ENCODE peak calls at places on chromosomes 3 and 15, in five cellular contexts. One of them, this sample, is unnamed.

GRCh38 chr3:15754047-15754446 is 43.7 kb downstream of the ANKRD28 start:
- DNase-seq in heart right ventricle: no peak
- DNase-seq in cardiac muscle cell: peak; percentile 47
- DNase-seq in fibroblast of the aortic adventitia: peak; percentile 54
- DNase-seq in sigmoid colon: no peak
- DNase-seq in this sample: peak; percentile 81

GRCh38 chr3:20916966-20917606 is 731.1 kb upstream of the SGO1 start:
- DNase-seq in heart right ventricle: no peak
- DNase-seq in sigmoid colon: no peak
- DNase-seq in cardiac muscle cell: no peak
- DNase-seq in fibroblast of the aortic adventitia: no peak
- DNase-seq in this sample: no peak

GRCh38 chr3:191051037-191051436 is 148.0 kb upstream of the OSTN start:
- DNase-seq in heart right ventricle: no peak
- DNase-seq in fibroblast of the aortic adventitia: peak; percentile 57
- DNase-seq in sigmoid colon: no peak
- DNase-seq in cardiac muscle cell: peak; percentile 45
- DNase-seq in this sample: peak; percentile 50

GRCh38 chr3:122985539-122985938 is 42.0 kb downstream of the SEMA5B start:
- DNase-seq in sigmoid colon: no peak
- DNase-seq in fibroblast of the aortic adventitia: no peak
- DNase-seq in heart right ventricle: no peak
- DNase-seq in cardiac muscle cell: no peak
- DNase-seq in this sample: no peak

GRCh38 chr3:149010504-149010951 is 19.2 kb downstream of the GYG1 start:
- DNase-seq in fibroblast of the aortic adventitia: peak; percentile 30
- DNase-seq in sigmoid colon: no peak
- DNase-seq in heart right ventricle: no peak
- DNase-seq in cardiac muscle cell: peak; percentile 84
- DNase-seq in this sample: no peak

GRCh38 chr15:66586155-66586976 is 20.6 kb upstream of the LCTL start:
- DNase-seq in sigmoid colon: no peak
- DNase-seq in heart right ventricle: no peak
- DNase-seq in cardiac muscle cell: no peak
- DNase-seq in fibroblast of the aortic adventitia: no peak
- DNase-seq in this sample: no peak

GRCh38 chr3:66603161-66603611 is 102.4 kb upstream of the LRIG1 start:
- DNase-seq in fibroblast of the aortic adventitia: peak; percentile 50
- DNase-seq in heart right ventricle: no peak
- DNase-seq in sigmoid colon: no peak
- DNase-seq in cardiac muscle cell: no peak
- DNase-seq in this sample: peak; percentile 60

GRCh38 chr3:184234224-184234623 is 4.8 kb downstream of the VWA5B2 start:
- DNase-seq in heart right ventricle: no peak
- DNase-seq in cardiac muscle cell: peak; percentile 87
- DNase-seq in fibroblast of the aortic adventitia: peak; percentile 80
- DNase-seq in sigmoid colon: no peak
- DNase-seq in this sample: peak; percentile 84

GRCh38 chr15:99434506-99435137 is 131.2 kb upstream of the MEF2A start:
- DNase-seq in cardiac muscle cell: no peak
- DNase-seq in fibroblast of the aortic adventitia: no peak
- DNase-seq in heart right ventricle: peak; percentile 2
- DNase-seq in sigmoid colon: peak; percentile 59
- DNase-seq in this sample: no peak

GRCh38 chr3:44960387-44961026 is 15.5 kb downstream of the ZDHHC3 start:
- DNase-seq in sigmoid colon: no peak
- DNase-seq in fibroblast of the aortic adventitia: peak; percentile 29
- DNase-seq in cardiac muscle cell: no peak
- DNase-seq in heart right ventricle: no peak
- DNase-seq in this sample: no peak

GRCh38 chr3:17039579-17039978 is 154.8 kb downstream of the PLCL2 start:
- DNase-seq in sigmoid colon: no peak
- DNase-seq in fibroblast of the aortic adventitia: peak; percentile 96
- DNase-seq in heart right ventricle: no peak
- DNase-seq in cardiac muscle cell: peak; percentile 90
- DNase-seq in this sample: peak; percentile 97

GRCh38 chr15:74608776-74609175 is 6.9 kb upstream of the CLK3 start:
- DNase-seq in cardiac muscle cell: no peak
- DNase-seq in fibroblast of the aortic adventitia: no peak
- DNase-seq in sigmoid colon: no peak
- DNase-seq in heart right ventricle: no peak
- DNase-seq in this sample: no peak

GRCh38 chr3:57983734-57984518 is 24.3 kb upstream of the FLNB start:
- DNase-seq in cardiac muscle cell: peak; percentile 90
- DNase-seq in fibroblast of the aortic adventitia: peak; percentile 94
- DNase-seq in sigmoid colon: peak; percentile 82
- DNase-seq in heart right ventricle: peak; percentile 76
- DNase-seq in this sample: peak; percentile 80

GRCh38 chr15:78210349-78210717 is 24.0 kb downstream of the ACSBG1 start:
- DNase-seq in sigmoid colon: no peak
- DNase-seq in fibroblast of the aortic adventitia: no peak
- DNase-seq in heart right ventricle: no peak
- DNase-seq in cardiac muscle cell: no peak
- DNase-seq in this sample: no peak

GRCh38 chr15:82535566-82536408 is 4.5 kb downstream of the RPS17 start:
- DNase-seq in fibroblast of the aortic adventitia: no peak
- DNase-seq in cardiac muscle cell: no peak
- DNase-seq in sigmoid colon: no peak
- DNase-seq in heart right ventricle: no peak
- DNase-seq in this sample: no peak

GRCh38 chr3:38687306-38687705 is 37.8 kb upstream of the SCN5A start:
- DNase-seq in cardiac muscle cell: no peak
- DNase-seq in sigmoid colon: no peak
- DNase-seq in fibroblast of the aortic adventitia: no peak
- DNase-seq in heart right ventricle: no peak
- DNase-seq in this sample: no peak

GRCh38 chr3:114464548-114464947 is 170.7 kb downstream of the TIGIT start:
- DNase-seq in heart right ventricle: no peak
- DNase-seq in fibroblast of the aortic adventitia: no peak
- DNase-seq in sigmoid colon: no peak
- DNase-seq in cardiac muscle cell: no peak
- DNase-seq in this sample: no peak

GRCh38 chr3:197520311-197521276 is 35.2 kb downstream of the BDH1 start:
- DNase-seq in fibroblast of the aortic adventitia: no peak
- DNase-seq in cardiac muscle cell: peak; percentile 54
- DNase-seq in heart right ventricle: no peak
- DNase-seq in sigmoid colon: no peak
- DNase-seq in this sample: peak; percentile 52

GRCh38 chr15:36577082-36577481 is 2.3 kb upstream of the CDIN1 start:
- DNase-seq in fibroblast of the aortic adventitia: no peak
- DNase-seq in heart right ventricle: no peak
- DNase-seq in sigmoid colon: no peak
- DNase-seq in cardiac muscle cell: no peak
- DNase-seq in this sample: no peak

GRCh38 chr3:117874904-117875874 is 1159.5 kb downstream of the IGSF11 start:
- DNase-seq in heart right ventricle: no peak
- DNase-seq in fibroblast of the aortic adventitia: peak; percentile 28
- DNase-seq in sigmoid colon: no peak
- DNase-seq in cardiac muscle cell: no peak
- DNase-seq in this sample: no peak

GRCh38 chr3:30453364-30454039 is 152.9 kb upstream of the TGFBR2 start:
- DNase-seq in sigmoid colon: no peak
- DNase-seq in heart right ventricle: peak; percentile 68
- DNase-seq in cardiac muscle cell: peak; percentile 41
- DNase-seq in fibroblast of the aortic adventitia: no peak
- DNase-seq in this sample: no peak

GRCh38 chr15:74724570-74725240 is 623 bp downstream of the CYP1A1 start:
- DNase-seq in fibroblast of the aortic adventitia: no peak
- DNase-seq in cardiac muscle cell: no peak
- DNase-seq in sigmoid colon: no peak
- DNase-seq in heart right ventricle: no peak
- DNase-seq in this sample: no peak

GRCh38 chr15:66108483-66109270 is 144.9 kb downstream of the MEGF11 start:
- DNase-seq in cardiac muscle cell: peak; percentile 21
- DNase-seq in heart right ventricle: no peak
- DNase-seq in sigmoid colon: peak; percentile 35
- DNase-seq in fibroblast of the aortic adventitia: no peak
- DNase-seq in this sample: no peak

GRCh38 chr3:195204360-195205166 is 66.4 kb downstream of the XXYLT1 start:
- DNase-seq in fibroblast of the aortic adventitia: peak; percentile 21
- DNase-seq in sigmoid colon: peak; percentile 64
- DNase-seq in cardiac muscle cell: peak; percentile 81
- DNase-seq in heart right ventricle: no peak
- DNase-seq in this sample: peak; percentile 84

GRCh38 chr3:48408823-48409281 is 21.0 kb downstream of the PLXNB1 start:
- DNase-seq in sigmoid colon: peak; percentile 53
- DNase-seq in heart right ventricle: no peak
- DNase-seq in fibroblast of the aortic adventitia: no peak
- DNase-seq in cardiac muscle cell: no peak
- DNase-seq in this sample: no peak

GRCh38 chr3:47791193-47791855 is 9.6 kb upstream of the SMARCC1 start:
- DNase-seq in sigmoid colon: no peak
- DNase-seq in fibroblast of the aortic adventitia: no peak
- DNase-seq in cardiac muscle cell: no peak
- DNase-seq in heart right ventricle: no peak
- DNase-seq in this sample: no peak

GRCh38 chr15:42890161-42890913 is 30.2 kb downstream of the TTBK2 start:
- DNase-seq in heart right ventricle: no peak
- DNase-seq in cardiac muscle cell: peak; percentile 86
- DNase-seq in sigmoid colon: no peak
- DNase-seq in fibroblast of the aortic adventitia: peak; percentile 94
- DNase-seq in this sample: peak; percentile 88

GRCh38 chr3:119600732-119601131 is 3.0 kb downstream of the PLA1A start:
- DNase-seq in sigmoid colon: no peak
- DNase-seq in heart right ventricle: peak; percentile 40
- DNase-seq in cardiac muscle cell: no peak
- DNase-seq in fibroblast of the aortic adventitia: no peak
- DNase-seq in this sample: no peak

GRCh38 chr3:127064391-127065137 is 81.6 kb downstream of the PLXNA1 start:
- DNase-seq in cardiac muscle cell: peak; percentile 27
- DNase-seq in fibroblast of the aortic adventitia: peak; percentile 35
- DNase-seq in sigmoid colon: peak; percentile 47
- DNase-seq in heart right ventricle: no peak
- DNase-seq in this sample: peak; percentile 18

GRCh38 chr15:63600646-63601025 is 3.4 kb downstream of the FBXL22 start:
- DNase-seq in fibroblast of the aortic adventitia: peak; percentile 89
- DNase-seq in heart right ventricle: peak; percentile 85
- DNase-seq in sigmoid colon: peak; percentile 93
- DNase-seq in cardiac muscle cell: peak; percentile 97
- DNase-seq in this sample: peak; percentile 96

GRCh38 chr15:63601026-63601726 is 4.0 kb downstream of the FBXL22 start:
- DNase-seq in fibroblast of the aortic adventitia: peak; percentile 35
- DNase-seq in sigmoid colon: peak; percentile 71
- DNase-seq in heart right ventricle: no peak
- DNase-seq in cardiac muscle cell: peak; percentile 38
- DNase-seq in this sample: peak; percentile 17

GRCh38 chr15:63598467-63599400 is 1.5 kb downstream of the FBXL22 start:
- DNase-seq in heart right ventricle: no peak
- DNase-seq in sigmoid colon: peak; percentile 89
- DNase-seq in cardiac muscle cell: peak; percentile 9
- DNase-seq in fibroblast of the aortic adventitia: no peak
- DNase-seq in this sample: no peak

GRCh38 chr15:63599401-63600000 is 2.3 kb downstream of the FBXL22 start:
- DNase-seq in fibroblast of the aortic adventitia: peak; percentile 16
- DNase-seq in heart right ventricle: peak; percentile 61
- DNase-seq in cardiac muscle cell: peak; percentile 59
- DNase-seq in sigmoid colon: peak; percentile 92
- DNase-seq in this sample: peak; percentile 48

DNA sequence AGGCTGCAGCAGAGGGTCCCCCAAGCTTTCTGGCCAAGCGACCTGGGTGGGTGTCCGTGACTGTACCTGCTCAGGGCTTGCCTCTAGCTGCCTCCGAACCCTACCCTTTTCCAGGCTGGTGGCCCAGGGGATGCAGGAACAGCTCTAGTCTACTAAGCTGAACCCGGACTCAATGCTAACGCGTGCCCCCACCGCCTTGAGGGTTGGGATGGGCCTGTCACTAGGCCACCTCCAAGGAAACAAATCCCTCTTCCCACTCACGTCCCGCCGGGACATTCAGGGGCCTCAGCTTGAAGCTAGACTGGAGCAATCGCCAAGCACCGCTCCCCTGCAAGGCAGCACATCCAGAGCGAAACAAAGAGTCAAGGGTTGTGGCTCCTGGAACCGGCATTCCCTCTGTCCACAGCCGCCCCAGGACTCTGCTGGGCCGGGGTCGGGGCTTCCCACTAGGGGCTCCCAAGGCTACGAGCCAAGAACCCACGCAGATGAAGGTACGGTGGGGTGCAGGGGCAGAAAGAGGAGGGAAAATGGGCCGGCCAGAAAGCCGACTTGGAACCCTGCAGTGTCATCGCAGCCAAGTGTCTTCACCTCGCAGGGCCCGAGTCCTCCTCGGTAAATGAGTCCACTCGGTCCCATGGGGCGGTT is 2.9 kb downstream of the FBXL22 start:
- DNase-seq in cardiac muscle cell: peak; percentile 37
- DNase-seq in fibroblast of the aortic adventitia: peak; percentile 15
- DNase-seq in heart right ventricle: no peak
- DNase-seq in sigmoid colon: peak; percentile 75
- DNase-seq in this sample: peak; percentile 28
- TF ChIP-seq CTCF in cardiac muscle cell: no peak
- TF ChIP-seq CTCF in fibroblast of the aortic adventitia: no peak
- TF ChIP-seq CTCF in heart right ventricle: no peak
- TF ChIP-seq CTCF in sigmoid colon: no peak
- TF ChIP-seq CTCF in this sample: no peak

GRCh38 chr3:9903238-9903624 is 583 bp downstream of the IL17RE start:
- DNase-seq in cardiac muscle cell: peak; percentile 33
- DNase-seq in fibroblast of the aortic adventitia: peak; percentile 48
- DNase-seq in heart right ventricle: peak; percentile 45
- DNase-seq in sigmoid colon: no peak
- DNase-seq in this sample: peak; percentile 44
- H3K4me3 ChIP-seq in cardiac muscle cell: no peak overlapping the region
- H3K4me3 ChIP-seq in fibroblast of the aortic adventitia: no peak overlapping the region
- H3K4me3 ChIP-seq in heart right ventricle: peak overlapping the region; percentile 14
- H3K4me3 ChIP-seq in sigmoid colon: no peak overlapping the region
- H3K4me3 ChIP-seq in this sample: no peak overlapping the region

DNA sequence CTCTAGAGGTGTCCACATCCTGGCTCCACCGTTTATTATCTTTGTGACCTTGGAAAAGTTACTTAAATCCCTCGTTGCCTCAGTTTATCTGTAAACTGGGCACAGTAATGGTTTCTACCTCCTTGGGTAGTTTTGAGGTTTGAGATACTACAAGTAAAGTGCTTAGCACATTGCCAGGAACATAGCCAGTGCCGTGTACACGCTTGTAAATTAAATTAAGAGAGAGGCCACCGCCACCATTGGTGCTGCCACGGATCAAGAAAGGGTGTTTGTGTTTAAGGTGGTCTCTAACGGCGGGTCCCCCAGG is 5.8 kb upstream of the WNT7A start:
- DNase-seq in heart right ventricle: no peak
- DNase-seq in cardiac muscle cell: no peak
- DNase-seq in fibroblast of the aortic adventitia: no peak
- DNase-seq in sigmoid colon: no peak
- DNase-seq in this sample: no peak
- TF ChIP-seq CTCF in heart right ventricle: no peak
- TF ChIP-seq CTCF in cardiac muscle cell: no peak
- TF ChIP-seq CTCF in fibroblast of the aortic adventitia: no peak
- TF ChIP-seq CTCF in sigmoid colon: no peak
- TF ChIP-seq CTCF in this sample: no peak

DNA sequence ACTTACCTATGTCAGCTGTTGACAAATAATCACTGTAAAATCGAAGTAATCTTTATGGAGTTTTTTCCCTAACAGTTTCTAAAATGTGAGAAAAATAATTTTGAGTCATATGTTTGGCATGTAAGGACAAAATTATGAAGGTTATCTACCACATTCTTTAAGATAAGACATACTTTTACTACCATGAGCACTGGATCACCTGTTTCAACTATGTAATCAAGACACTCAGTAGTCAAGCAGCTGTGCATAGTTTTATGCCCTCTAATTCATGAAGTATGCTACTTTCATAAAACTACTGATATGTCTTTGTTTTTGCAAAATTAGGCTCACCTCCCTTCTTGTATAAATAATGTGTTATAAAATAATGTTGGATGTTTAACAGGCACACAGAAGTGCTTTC is 12.2 kb downstream of the FGF7 start:
- DNase-seq in fibroblast of the aortic adventitia: peak; percentile 79
- DNase-seq in cardiac muscle cell: peak; percentile 54
- DNase-seq in heart right ventricle: no peak
- DNase-seq in sigmoid colon: no peak
- DNase-seq in this sample: peak; percentile 46
- H3K4me3 ChIP-seq in fibroblast of the aortic adventitia: no peak overlapping the region
- H3K4me3 ChIP-seq in cardiac muscle cell: no peak overlapping the region
- H3K4me3 ChIP-seq in heart right ventricle: no peak overlapping the region
- H3K4me3 ChIP-seq in sigmoid colon: no peak overlapping the region
- H3K4me3 ChIP-seq in this sample: no peak overlapping the region